ENCODE peak calls at places on chromosomes 1 and 21, in nine cellular contexts. J, U, W, I, A, F, T, L and Z are unnamed samples.

GRCh38 chr1:221392453-221392852 is 349.4 kb downstream of the DUSP10 start:
- DNase-seq in J (peak), U (no peak), W (no peak), I (peak), A (no peak), F (no peak), T (no peak), L (no peak), Z (no peak)

GRCh38 chr1:16342331-16343062 is 9.8 kb downstream of the FBXO42 start:
- DNase-seq in J (no peak), U (no peak), W (no peak), I (no peak), A (no peak), F (no peak), T (no peak), L (no peak), Z (no peak)

GRCh38 chr1:94069649-94070285 is 51.2 kb downstream of the ABCA4 start:
- DNase-seq in J (peak), U (no peak), W (no peak), I (peak), A (no peak), F (no peak), T (no peak), L (no peak), Z (no peak)

GRCh38 chr1:40784141-40784770 is 669 bp downstream of the KCNQ4 start:
- DNase-seq in J (no peak), U (no peak), W (no peak), I (no peak), A (peak), F (peak), T (no peak), L (no peak), Z (peak)

GRCh38 chr1:116915182-116915611 is 5.5 kb downstream of the PTGFRN start:
- DNase-seq in J (peak), U (no peak), W (no peak), I (no peak), A (peak), F (no peak), T (peak), L (no peak), Z (no peak)

GRCh38 chr1:47782414-47783165 is 214.6 kb downstream of the TRABD2B start:
- DNase-seq in J (no peak), U (no peak), W (no peak), I (peak), A (no peak), F (no peak), T (peak), L (no peak), Z (no peak)

GRCh38 chr21:17925900-17926299 is 106.7 kb upstream of the C21orf91 start:
- DNase-seq in J (peak), U (no peak), W (peak), I (peak), A (peak), F (no peak), T (no peak), L (no peak), Z (peak)

GRCh38 chr1:115170396-115170795 is 81.1 kb upstream of the TSPAN2 start:
- DNase-seq in J (no peak), U (no peak), W (no peak), I (peak), A (no peak), F (no peak), T (no peak), L (no peak), Z (no peak)

GRCh38 chr21:45411810-45412206 is 6.8 kb downstream of the COL18A1 start:
- DNase-seq in J (no peak), U (no peak), W (no peak), I (no peak), A (no peak), F (no peak), T (no peak), L (no peak), Z (no peak)

GRCh38 chr1:230536641-230537155 is 105.6 kb upstream of the COG2 start:
- DNase-seq in J (no peak), U (no peak), W (no peak), I (no peak), A (no peak), F (no peak), T (no peak), L (no peak), Z (no peak)

GRCh38 chr1:54572236-54572850 is 24.3 kb downstream of the ACOT11 start:
- DNase-seq in J (no peak), U (no peak), W (no peak), I (no peak), A (no peak), F (no peak), T (no peak), L (no peak), Z (peak)

GRCh38 chr1:200558866-200559459 is 61.6 kb downstream of the KIF14 start:
- DNase-seq in J (peak), U (no peak), W (peak), I (peak), A (no peak), F (peak), T (no peak), L (no peak), Z (peak)

DNA sequence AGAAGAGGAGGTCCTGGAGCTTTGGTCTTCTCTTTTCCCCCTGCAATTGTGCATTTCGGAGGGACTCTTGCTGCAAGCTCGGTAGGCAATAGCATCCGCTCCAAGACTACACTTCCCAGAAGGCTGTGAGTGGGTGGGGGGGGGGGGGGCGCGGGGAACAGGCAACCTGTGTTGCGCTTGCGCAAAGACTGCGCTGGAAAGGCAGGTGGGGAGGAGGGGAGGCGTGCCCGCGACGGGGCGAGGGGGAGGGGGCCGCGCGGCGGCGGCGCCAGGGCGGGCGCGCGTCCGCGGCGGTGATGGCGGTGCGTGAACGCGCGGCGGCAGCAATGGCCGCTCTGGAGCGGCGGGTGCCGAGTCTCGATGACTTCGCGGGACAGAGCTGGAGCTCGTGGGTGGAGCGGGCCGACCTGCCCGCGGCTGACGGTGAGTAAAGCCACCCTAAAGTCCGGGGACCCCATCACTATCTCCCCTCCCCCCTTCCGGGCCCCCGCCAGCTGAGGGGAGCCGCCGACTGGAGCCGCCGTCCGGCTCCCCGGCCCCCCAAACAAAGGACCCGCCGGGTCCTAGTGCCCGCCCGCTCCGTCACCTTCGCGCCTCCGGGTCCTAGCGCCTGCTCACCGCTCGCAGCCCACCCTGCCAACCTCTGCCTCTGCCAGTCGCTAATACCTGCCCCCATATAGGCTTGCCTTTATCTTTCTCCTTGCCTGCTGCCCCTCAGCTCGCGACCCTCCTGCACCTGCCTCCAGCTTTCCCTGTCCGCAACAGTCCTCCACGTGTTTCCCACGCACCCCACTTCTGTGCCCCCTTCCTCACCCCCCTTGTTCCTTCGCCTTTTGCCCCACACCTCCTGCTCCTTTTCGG is at the start of gene ATXN7L2:
- DNase-seq in J (peak), U (peak), W (peak), I (peak), A (peak), F (peak), T (peak), L (peak), Z (peak)
- TF ChIP-seq CTCF in J (no peak), U (no peak), W (no peak), I (no peak), A (no peak), F (no peak), T (no peak), L (no peak), Z (no peak)

GRCh38 chr1:214550339-214551051 is 907 bp downstream of the PTPN14 start:
- DNase-seq in J (no peak), U (no peak), W (no peak), I (no peak), A (peak), F (peak), T (no peak), L (no peak), Z (no peak)
- TF ChIP-seq CTCF in J (no peak), U (no peak), W (no peak), I (no peak), A (no peak), F (no peak), T (no peak), L (no peak), Z (no peak)

GRCh38 chr1:43932786-43933385 is 715 bp upstream of the ARTN start:
- DNase-seq in J (peak), U (no peak), W (no peak), I (peak), A (peak), F (peak), T (no peak), L (no peak), Z (no peak)
- TF ChIP-seq CTCF in J (no peak), U (no peak), W (no peak), I (no peak), A (no peak), F (no peak), T (no peak), L (no peak), Z (no peak)

GRCh38 chr21:42411197-42411869 is 7.6 kb downstream of the UBASH3A start:
- DNase-seq in J (no peak), U (no peak), W (no peak), I (no peak), A (no peak), F (no peak), T (no peak), L (no peak), Z (no peak)
- TF ChIP-seq CTCF in J (no peak), U (no peak), W (no peak), I (no peak), A (no peak), F (no peak), T (no peak), L (no peak), Z (no peak)

GRCh38 chr21:29671728-29672127 is 268.1 kb downstream of the GRIK1 start:
- DNase-seq in J (no peak), U (no peak), W (no peak), I (no peak), A (no peak), F (no peak), T (no peak), L (no peak), Z (no peak)
- TF ChIP-seq CTCF in J (peak), U (no peak), W (no peak), I (peak), A (no peak), F (no peak), T (no peak), L (no peak), Z (peak)

GRCh38 chr1:235329139-235329808 is 904 bp downstream of the GGPS1 start:
- DNase-seq in J (peak), U (peak), W (peak), I (peak), A (peak), F (peak), T (no peak), L (no peak), Z (peak)
- TF ChIP-seq CTCF in J (no peak), U (no peak), W (no peak), I (no peak), A (no peak), F (peak), T (no peak), L (no peak), Z (no peak)